ENCODE peak calls at places on chromosomes 12 and 14, in seven cellular contexts. B, Q, D, J, P, O and S are unnamed samples. For H3K36me3, the result is how much of the 10 kb centered on the place peaks cover.

GRCh38 chr12:131001493-131001892 is 47.8 kb downstream of the ADGRD1 start:
- DNase-seq in B (no peak), Q (no peak), O (no peak), P (no peak), J (no peak), D (no peak), S (peak)

GRCh38 chr14:104388011-104388521 is 191.5 kb upstream of the C14orf180 start:
- DNase-seq in P (no peak), D (no peak), B (peak), Q (no peak), J (no peak), O (no peak), S (peak)

GRCh38 chr14:96011609-96012008 is 27.6 kb upstream of the C14orf132 start:
- DNase-seq in Q (no peak), D (no peak), J (no peak), P (no peak), B (no peak), O (no peak), S (no peak)

GRCh38 chr12:49055978-49056754 is 4.4 kb downstream of the KMT2D start:
- DNase-seq in O (no peak), P (peak), Q (peak), B (no peak), D (peak), J (peak), S (peak)

GRCh38 chr12:52496054-52496453 is 3.0 kb upstream of the KRT6A start:
- DNase-seq in P (no peak), J (no peak), D (no peak), B (no peak), O (no peak), Q (no peak), S (peak)

GRCh38 chr12:96258451-96258933 is 64.3 kb downstream of the ELK3 start:
- DNase-seq in Q (no peak), P (peak), O (no peak), B (no peak), J (peak), D (no peak), S (peak)

GRCh38 chr14:83483063-83483462 is 1949.4 kb upstream of the SEL1L start:
- DNase-seq in D (no peak), J (no peak), Q (no peak), B (no peak), O (no peak), P (no peak), S (no peak)

GRCh38 chr12:79775355-79776073 is 84.8 kb upstream of the PAWR start:
- DNase-seq in O (no peak), Q (no peak), J (no peak), P (no peak), B (no peak), D (no peak), S (no peak)

GRCh38 chr12:64609543-64610091 is 678 bp upstream of the RASSF3 start:
- DNase-seq in B (no peak), O (peak), P (peak), D (no peak), J (no peak), Q (no peak), S (no peak)

GRCh38 chr12:107761502-107761904 is 566 bp upstream of the PRDM4 start:
- DNase-seq in J (no peak), B (no peak), D (no peak), O (no peak), Q (no peak), P (no peak), S (peak)

GRCh38 chr12:52032431-52032796 is 18.8 kb upstream of the NR4A1 start:
- DNase-seq in P (peak), O (no peak), J (peak), D (peak), B (no peak), Q (peak), S (no peak)

GRCh38 chr14:93430319-93430801 is 379 bp upstream of the UNC79 start:
- DNase-seq in B (peak), P (peak), D (no peak), J (peak), O (peak), Q (no peak), S (peak)

GRCh38 chr12:113086249-113087164 is 30.0 kb downstream of the DTX1 start:
- DNase-seq in B (peak), P (no peak), O (no peak), Q (no peak), D (no peak), J (peak), S (peak)

GRCh38 chr12:9872743-9873142 is 3.6 kb upstream of the CLEC2B start:
- DNase-seq in D (no peak), P (no peak), B (peak), O (no peak), J (no peak), Q (no peak), S (no peak)

DNA sequence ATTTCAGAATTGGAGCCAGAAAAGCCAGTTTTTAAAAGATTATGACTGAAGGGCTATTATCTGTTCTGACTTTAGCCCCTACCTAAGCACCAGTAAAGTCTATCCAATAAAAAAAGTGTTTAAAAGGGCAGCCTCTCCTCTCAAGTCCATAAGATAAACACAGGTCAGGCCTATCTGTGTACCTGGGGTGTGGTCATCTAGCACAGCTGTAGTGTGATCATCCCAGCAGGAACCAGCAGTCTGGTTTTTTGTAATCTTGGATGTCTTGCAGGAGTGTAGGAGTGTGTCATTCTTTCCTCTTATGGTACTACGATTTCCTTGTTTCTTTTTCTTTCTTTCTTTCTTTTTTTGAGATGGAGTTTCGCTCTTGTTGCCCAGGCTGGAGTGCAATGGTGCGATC is 6.5 kb downstream of the APPL2 start:
- DNase-seq in B (no peak), Q (no peak), J (no peak), P (no peak), O (no peak), D (no peak), S (no peak)
- H3K36me3 ChIP-seq in B (under half), Q (under half), J (under half), P (under half), O (half or more), D (under half), S (under half)

GRCh38 chr14:37051680-37052079 is 120.7 kb downstream of the SLC25A21 start:
- DNase-seq in Q (no peak), D (no peak), B (no peak), O (no peak), P (no peak), J (peak), S (peak)

GRCh38 chr14:37051153-37051552 is 121.3 kb downstream of the SLC25A21 start:
- DNase-seq in P (no peak), D (no peak), J (no peak), B (no peak), O (no peak), Q (no peak), S (no peak)

GRCh38 chr14:37054869-37055268 is 117.5 kb downstream of the SLC25A21 start:
- DNase-seq in O (no peak), D (no peak), P (no peak), J (no peak), Q (no peak), B (no peak), S (no peak)

GRCh38 chr14:37056473-37056872 is 115.9 kb downstream of the SLC25A21 start:
- DNase-seq in B (no peak), P (no peak), O (no peak), J (no peak), D (no peak), Q (no peak), S (peak)

DNA sequence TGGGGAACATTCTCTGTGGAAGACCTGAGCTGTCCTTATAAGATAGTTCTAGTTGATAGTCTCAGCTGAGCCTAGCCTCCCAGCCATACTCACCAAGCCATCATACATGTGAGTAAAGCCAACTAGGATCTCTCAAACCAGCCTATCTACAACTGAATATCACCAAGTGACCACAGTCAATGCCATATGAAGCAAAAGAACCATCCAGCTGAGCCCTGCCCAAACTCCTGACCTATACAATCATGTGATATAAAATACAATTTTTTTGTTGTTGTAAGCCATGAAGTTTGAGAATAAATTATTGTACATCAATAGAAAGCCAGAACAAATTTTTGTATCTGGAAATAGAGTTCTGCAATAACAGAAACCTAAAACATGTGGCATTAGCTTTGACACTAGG is 118.3 kb downstream of the SLC25A21 start:
- DNase-seq in B (no peak), D (no peak), O (no peak), J (no peak), Q (no peak), P (no peak), S (no peak)
- H3K36me3 ChIP-seq in B (under half), D (under half), O (under half), J (under half), Q (under half), P (under half), S (under half)

GRCh38 chr14:64123241-64123956 is 170.8 kb downstream of the ESR2 start:
- DNase-seq in B (no peak), P (no peak), J (peak), O (no peak), Q (no peak), D (no peak), S (no peak)
- H3K36me3 ChIP-seq in B (half or more), P (under half), J (under half), O (half or more), Q (half or more), D (under half), S (under half)

GRCh38 chr12:77060883-77061240 is 4.5 kb downstream of the E2F7 start:
- DNase-seq in Q (no peak), P (no peak), D (no peak), J (no peak), O (no peak), B (no peak), S (no peak)
- H3K36me3 ChIP-seq in Q (under half), P (under half), D (under half), J (under half), O (half or more), B (under half), S (under half)